ENCODE peak calls at places on chromosomes 7 and 10, in six cellular contexts. One of them, this sample, is unnamed.

GRCh38 chr7:92685146-92686042 is 95.2 kb upstream of the FAM133B start:
- DNase-seq in NT2/D1: peak
- DNase-seq in osteocyte: no peak
- DNase-seq in cardiac septum: no peak
- DNase-seq in effector CD4-positive, alpha-beta T cell: peak
- DNase-seq in kidney tubule cell: no peak
- DNase-seq in this sample: no peak

GRCh38 chr10:48798486-48799254 is 114.0 kb downstream of the WDFY4 start:
- DNase-seq in kidney tubule cell: peak
- DNase-seq in cardiac septum: no peak
- DNase-seq in effector CD4-positive, alpha-beta T cell: no peak
- DNase-seq in osteocyte: peak
- DNase-seq in NT2/D1: no peak
- DNase-seq in this sample: peak

GRCh38 chr7:154794147-154794780 is 208.7 kb downstream of the PAXIP1 start:
- DNase-seq in kidney tubule cell: peak
- DNase-seq in cardiac septum: no peak
- DNase-seq in osteocyte: no peak
- DNase-seq in effector CD4-positive, alpha-beta T cell: no peak
- DNase-seq in NT2/D1: peak
- DNase-seq in this sample: no peak

GRCh38 chr10:85043207-85043606 is 714.8 kb downstream of the CCSER2 start:
- DNase-seq in kidney tubule cell: no peak
- DNase-seq in cardiac septum: no peak
- DNase-seq in osteocyte: no peak
- DNase-seq in effector CD4-positive, alpha-beta T cell: no peak
- DNase-seq in NT2/D1: no peak
- DNase-seq in this sample: no peak

GRCh38 chr7:5334671-5335070 is 51.9 kb downstream of the SLC29A4 start:
- DNase-seq in cardiac septum: no peak
- DNase-seq in NT2/D1: no peak
- DNase-seq in kidney tubule cell: no peak
- DNase-seq in effector CD4-positive, alpha-beta T cell: no peak
- DNase-seq in osteocyte: no peak
- DNase-seq in this sample: no peak

GRCh38 chr10:30903397-30904138 is 128.1 kb downstream of the ZNF438 start:
- DNase-seq in NT2/D1: no peak
- DNase-seq in kidney tubule cell: no peak
- DNase-seq in effector CD4-positive, alpha-beta T cell: no peak
- DNase-seq in cardiac septum: no peak
- DNase-seq in osteocyte: no peak
- DNase-seq in this sample: no peak

GRCh38 chr7:47153076-47153475 is 428.8 kb downstream of the TNS3 start:
- DNase-seq in kidney tubule cell: peak
- DNase-seq in osteocyte: no peak
- DNase-seq in effector CD4-positive, alpha-beta T cell: no peak
- DNase-seq in NT2/D1: no peak
- DNase-seq in cardiac septum: no peak
- DNase-seq in this sample: no peak

GRCh38 chr10:97069026-97069425 is 116.7 kb downstream of the SLIT1 start:
- DNase-seq in cardiac septum: no peak
- DNase-seq in kidney tubule cell: no peak
- DNase-seq in NT2/D1: no peak
- DNase-seq in effector CD4-positive, alpha-beta T cell: no peak
- DNase-seq in osteocyte: no peak
- DNase-seq in this sample: no peak

GRCh38 chr7:139055674-139056073 is 19.8 kb upstream of the ZC3HAV1L start:
- DNase-seq in effector CD4-positive, alpha-beta T cell: no peak
- DNase-seq in cardiac septum: no peak
- DNase-seq in kidney tubule cell: no peak
- DNase-seq in NT2/D1: no peak
- DNase-seq in osteocyte: no peak
- DNase-seq in this sample: no peak

GRCh38 chr7:6165521-6166325 is 106.7 kb downstream of the CYTH3 start:
- DNase-seq in cardiac septum: peak
- DNase-seq in effector CD4-positive, alpha-beta T cell: no peak
- DNase-seq in NT2/D1: no peak
- DNase-seq in osteocyte: no peak
- DNase-seq in kidney tubule cell: no peak
- DNase-seq in this sample: no peak

GRCh38 chr10:15120523-15120922 is 23.4 kb downstream of the RPP38 start:
- DNase-seq in effector CD4-positive, alpha-beta T cell: no peak
- DNase-seq in NT2/D1: no peak
- DNase-seq in cardiac septum: no peak
- DNase-seq in kidney tubule cell: no peak
- DNase-seq in osteocyte: no peak
- DNase-seq in this sample: no peak

GRCh38 chr7:148571381-148571780 is 19.2 kb upstream of the C7orf33 start:
- DNase-seq in cardiac septum: no peak
- DNase-seq in effector CD4-positive, alpha-beta T cell: no peak
- DNase-seq in NT2/D1: no peak
- DNase-seq in kidney tubule cell: no peak
- DNase-seq in osteocyte: no peak
- DNase-seq in this sample: no peak

GRCh38 chr10:15868006-15868405 is 7.7 kb upstream of the MINDY3 start:
- DNase-seq in kidney tubule cell: no peak
- DNase-seq in osteocyte: no peak
- DNase-seq in effector CD4-positive, alpha-beta T cell: no peak
- DNase-seq in cardiac septum: no peak
- DNase-seq in NT2/D1: no peak
- DNase-seq in this sample: no peak

GRCh38 chr10:71210031-71210871 is 2.1 kb upstream of the UNC5B start:
- DNase-seq in osteocyte: no peak
- DNase-seq in kidney tubule cell: no peak
- DNase-seq in effector CD4-positive, alpha-beta T cell: no peak
- DNase-seq in cardiac septum: no peak
- DNase-seq in NT2/D1: no peak
- DNase-seq in this sample: no peak

This sample was measured in esophagus muscularis mucosa.